ENCODE peak calls at places on chromosomes 4 and X, in eight cellular contexts. Q is smooth muscle cell of the brain vasculature; S is iris pigment epithelial cell; F is fibroblast of the conjunctiva; I is CD8-positive, alpha-beta memory T cell; G is NCI-H2081; N is prostate gland; T is NCI-H2029. X is an unnamed sample.

GRCh38 chrX:139750390-139750789 is 42.4 kb upstream of the MCF2 start:
- DNase-seq in Q (no peak), S (no peak), F (no peak), I (no peak), G (no peak), N (no peak), T (no peak), X (peak; percentile 5)

GRCh38 chr4:113951263-113951662 is 28.2 kb downstream of the ARSJ start:
- DNase-seq in Q (no peak), S (peak; percentile 67), F (peak; percentile 60), I (no peak), G (no peak), N (no peak), T (no peak), X (peak; percentile 55)

GRCh38 chr4:186684889-186685309 is 38.8 kb downstream of the FAT1 start:
- DNase-seq in Q (no peak), S (no peak), F (no peak), I (no peak), G (no peak), N (no peak), T (no peak), X (no peak)

GRCh38 chr4:81609844-81610243 is 138.1 kb upstream of the RASGEF1B start:
- DNase-seq in Q (no peak), S (no peak), F (no peak), I (no peak), G (no peak), N (no peak), T (no peak), X (no peak)

GRCh38 chrX:134782796-134783195 is 124.5 kb upstream of the PLAC1 start:
- DNase-seq in Q (no peak), S (peak; percentile 55), F (peak; percentile 32), I (no peak), G (no peak), N (no peak), T (no peak), X (peak; percentile 67)

GRCh38 chr4:30103455-30103854 is 616.7 kb upstream of the PCDH7 start:
- DNase-seq in Q (no peak), S (peak; percentile 39), F (no peak), I (no peak), G (no peak), N (no peak), T (no peak), X (peak; percentile 46)

GRCh38 chr4:163679189-163679588 is 184.7 kb downstream of the TMA16 start:
- DNase-seq in Q (no peak), S (peak; percentile 20), F (no peak), I (no peak), G (no peak), N (no peak), T (no peak), X (no peak)

GRCh38 chr4:3871181-3871852 is 105.1 kb downstream of the ADRA2C start:
- DNase-seq in Q (no peak), S (no peak), F (no peak), I (no peak), G (peak; percentile 7), N (no peak), T (peak; percentile 31), X (no peak)

GRCh38 chr4:175453456-175453855 is 358.6 kb downstream of the GPM6A start:
- DNase-seq in Q (no peak), S (peak; percentile 54), F (no peak), I (no peak), G (no peak), N (no peak), T (no peak), X (peak; percentile 4)

GRCh38 chr4:180657881-180658280 is 1585.3 kb upstream of the TENM3 start:
- DNase-seq in Q (no peak), S (no peak), F (no peak), I (no peak), G (no peak), N (no peak), T (no peak), X (no peak)

GRCh38 chr4:42630908-42631307 is 26.0 kb downstream of the ATP8A1 start:
- DNase-seq in Q (no peak), S (no peak), F (no peak), I (no peak), G (no peak), N (no peak), T (no peak), X (no peak)

GRCh38 chr4:81405900-81406401 is 65.8 kb downstream of the RASGEF1B start:
- DNase-seq in Q (peak; percentile 57), S (peak; percentile 78), F (peak; percentile 69), I (no peak), G (peak; percentile 48), N (peak; percentile 59), T (peak; percentile 64), X (peak; percentile 86)

GRCh38 chr4:137861682-137862081 is 329.4 kb upstream of the PCDH18 start:
- DNase-seq in Q (peak; percentile 1), S (peak; percentile 19), F (peak; percentile 20), I (no peak), G (no peak), N (no peak), T (no peak), X (peak; percentile 53)

GRCh38 chr4:74618166-74618565 is 173.2 kb downstream of the AREG start:
- DNase-seq in Q (no peak), S (no peak), F (no peak), I (no peak), G (no peak), N (no peak), T (no peak), X (no peak)

GRCh38 chr4:55553442-55553841 is 6.7 kb upstream of the CLOCK start:
- DNase-seq in Q (no peak), S (peak; percentile 68), F (peak; percentile 42), I (peak; percentile 8), G (no peak), N (peak; percentile 10), T (no peak), X (peak; percentile 59)

GRCh38 chrX:45849261-45849660 is 648.6 kb upstream of the DIPK2B start:
- DNase-seq in Q (peak; percentile 21), S (peak; percentile 88), F (peak; percentile 69), I (no peak), G (peak; percentile 13), N (peak; percentile 15), T (no peak), X (peak; percentile 75)

GRCh38 chr4:121697626-121698025 is 846 bp upstream of the ANXA5 start:
- DNase-seq in Q (no peak), S (no peak), F (no peak), I (peak; percentile 7), G (no peak), N (no peak), T (no peak), X (no peak)

GRCh38 chr4:152530600-152530999 is 5.3 kb downstream of the FBXW7 start:
- DNase-seq in Q (no peak), S (no peak), F (no peak), I (no peak), G (no peak), N (no peak), T (no peak), X (no peak)

GRCh38 chr4:20565075-20565721 is 135.1 kb upstream of the PACRGL start:
- DNase-seq in Q (no peak), S (peak; percentile 24), F (no peak), I (no peak), G (no peak), N (no peak), T (no peak), X (peak; percentile 79)

GRCh38 chr4:38759077-38759789 is 23.6 kb downstream of the TLR10 start:
- DNase-seq in Q (peak; percentile 49), S (peak; percentile 61), F (peak; percentile 22), I (peak; percentile 13), G (peak; percentile 10), N (peak; percentile 44), T (peak; percentile 9), X (peak; percentile 85)

GRCh38 chr4:159105063-159105414 is 2.2 kb downstream of the RAPGEF2 start:
- DNase-seq in Q (no peak), S (peak; percentile 52), F (no peak), I (no peak), G (no peak), N (no peak), T (no peak), X (peak; percentile 31)

GRCh38 chrX:12973561-12974216 is 1.2 kb upstream of the TMSB4X start:
- DNase-seq in Q (no peak), S (no peak), F (no peak), I (no peak), G (no peak), N (no peak), T (no peak), X (no peak)

GRCh38 chr4:6245246-6246169 is 24.1 kb upstream of the WFS1 start:
- DNase-seq in Q (no peak), S (peak; percentile 16), F (no peak), I (no peak), G (no peak), N (no peak), T (no peak), X (no peak)

GRCh38 chr4:169254546-169254983 is 16.2 kb downstream of the SH3RF1 start:
- DNase-seq in Q (no peak), S (peak; percentile 88), F (peak; percentile 73), I (no peak), G (no peak), N (no peak), T (no peak), X (peak; percentile 90)

GRCh38 chr4:146212781-146213180 is 1.6 kb upstream of the REELD1 start:
- DNase-seq in Q (no peak), S (no peak), F (no peak), I (no peak), G (no peak), N (no peak), T (no peak), X (no peak)

GRCh38 chrX:135543924-135544323 is 23.5 kb downstream of the INTS6L start:
- DNase-seq in Q (no peak), S (no peak), F (no peak), I (peak; percentile 4), G (no peak), N (no peak), T (no peak), X (no peak)

GRCh38 chrX:3504916-3505315 is 158.5 kb upstream of the MXRA5 start:
- DNase-seq in Q (no peak), S (no peak), F (no peak), I (no peak), G (no peak), N (no peak), T (no peak), X (no peak)

GRCh38 chr4:4388418-4388817 is 1.5 kb downstream of the NSG1 start:
- DNase-seq in Q (no peak), S (no peak), F (no peak), I (no peak), G (no peak), N (no peak), T (no peak), X (no peak)

GRCh38 chr4:98181815-98182214 is 38.5 kb upstream of the STPG2 start:
- DNase-seq in Q (no peak), S (peak; percentile 48), F (no peak), I (no peak), G (no peak), N (no peak), T (no peak), X (peak; percentile 35)

GRCh38 chr4:2186133-2186864 is 55.6 kb downstream of the HAUS3 start:
- DNase-seq in Q (no peak), S (peak; percentile 30), F (no peak), I (no peak), G (peak; percentile 38), N (no peak), T (no peak), X (peak; percentile 45)

GRCh38 chrX:129557844-129558243 is 17.8 kb downstream of the OCRL start:
- DNase-seq in Q (no peak), S (peak; percentile 18), F (no peak), I (no peak), G (no peak), N (no peak), T (no peak), X (peak; percentile 51)

GRCh38 chrX:19886888-19887531 is 390 bp downstream of the SH3KBP1 start:
- DNase-seq in Q (no peak), S (no peak), F (no peak), I (peak; percentile 17), G (no peak), N (no peak), T (no peak), X (no peak)

GRCh38 chr4:80165855-80166254 is 31.4 kb upstream of the PRDM8 start:
- DNase-seq in Q (no peak), S (no peak), F (no peak), I (no peak), G (no peak), N (no peak), T (no peak), X (no peak)

GRCh38 chr4:140151700-140152014 is 2.3 kb downstream of the MAML3 start:
- DNase-seq in Q (peak; percentile 75), S (peak; percentile 92), F (no peak), I (no peak), G (peak; percentile 92), N (peak; percentile 93), T (peak; percentile 93), X (peak; percentile 91)